ENCODE peak calls at places on chromosomes 2 and 18, in ten cellular contexts. C, F, K, A, T, L, I, N, Y and W are unnamed samples.

GRCh38 chr18:59874166-59874565 is 25.6 kb upstream of the PMAIP1 start:
- DNase-seq in C (no peak), T (no peak), N (peak), Y (peak), K (peak), F (peak), I (no peak), A (peak), L (peak), W (no peak)

GRCh38 chr2:47208852-47209606 is 53.9 kb upstream of the STPG4 start:
- DNase-seq in I (no peak), Y (peak), F (peak), N (peak), C (no peak), A (peak), L (no peak), K (no peak), T (no peak), W (no peak)

GRCh38 chr18:38961880-38962279 is 1396.3 kb upstream of the CELF4 start:
- DNase-seq in C (no peak), I (no peak), T (no peak), N (no peak), F (no peak), K (no peak), A (no peak), L (no peak), Y (no peak), W (no peak)

GRCh38 chr2:54097124-54097523 is 18.3 kb upstream of the ACYP2 start:
- DNase-seq in L (no peak), Y (no peak), I (no peak), K (no peak), A (no peak), C (no peak), N (no peak), F (no peak), T (no peak), W (no peak)

GRCh38 chr2:168340931-168341330 is 93.5 kb upstream of the STK39 start:
- DNase-seq in T (no peak), A (peak), L (no peak), Y (no peak), C (no peak), N (no peak), F (no peak), I (no peak), K (peak), W (no peak)

GRCh38 chr2:100730290-100730868 is 89.6 kb upstream of the NPAS2 start:
- DNase-seq in K (peak), A (peak), I (no peak), Y (peak), T (no peak), N (peak), L (peak), C (peak), F (peak), W (peak)

GRCh38 chr18:75131455-75132000 is 77.4 kb downstream of the PTGR3 start:
- DNase-seq in I (no peak), K (no peak), N (no peak), T (no peak), A (no peak), C (no peak), F (no peak), Y (no peak), L (no peak), W (no peak)

GRCh38 chr2:138175066-138175465 is 210.8 kb downstream of the HNMT start:
- DNase-seq in I (no peak), F (no peak), L (no peak), N (no peak), C (no peak), A (no peak), Y (no peak), T (no peak), K (no peak), W (no peak)

GRCh38 chr18:34493566-34494358 is 216.3 kb upstream of the DTNA start:
- DNase-seq in T (no peak), Y (peak), L (peak), A (no peak), N (peak), K (no peak), C (peak), F (peak), I (no peak), W (no peak)

GRCh38 chr2:162197095-162197825 is 45.2 kb upstream of the GCG start:
- DNase-seq in C (no peak), Y (peak), K (peak), A (peak), T (no peak), F (peak), I (no peak), N (peak), L (no peak), W (no peak)

GRCh38 chr18:55588001-55588875 is at the start of gene TCF4:
- DNase-seq in N (peak), C (peak), K (peak), T (peak), L (peak), A (peak), I (no peak), Y (peak), F (peak), W (no peak)

GRCh38 chr2:204842731-204843490 is 297.6 kb downstream of the PARD3B start:
- DNase-seq in A (peak), L (peak), T (peak), N (peak), I (no peak), K (peak), F (peak), Y (peak), C (no peak), W (no peak)

GRCh38 chr18:22169011-22169888 is at the start of gene GATA6:
- DNase-seq in L (peak), C (peak), F (peak), I (peak), A (peak), K (peak), Y (peak), N (peak), T (peak), W (no peak)

GRCh38 chr2:28674062-28674712 is 77.4 kb upstream of the PPP1CB start:
- DNase-seq in L (no peak), N (peak), K (peak), Y (no peak), F (no peak), A (peak), T (no peak), C (no peak), I (no peak), W (no peak)

GRCh38 chr2:143717053-143717452 is 587.8 kb downstream of the ARHGAP15 start:
- DNase-seq in T (peak), L (no peak), Y (no peak), K (peak), I (no peak), N (no peak), C (no peak), F (no peak), A (no peak), W (no peak)

GRCh38 chr2:222813177-222813843 is 47.5 kb upstream of the ACSL3 start:
- DNase-seq in C (no peak), F (peak), A (no peak), T (no peak), L (no peak), N (peak), Y (peak), K (peak), I (no peak), W (peak)

GRCh38 chr18:65620076-65620696 is 130.6 kb upstream of the CDH7 start:
- DNase-seq in C (no peak), N (no peak), L (no peak), K (no peak), A (no peak), T (no peak), Y (no peak), I (no peak), F (no peak), W (no peak)

GRCh38 chr2:240781471-240782220 is 38.4 kb downstream of the KIF1A start:
- DNase-seq in K (no peak), Y (no peak), I (no peak), F (no peak), C (no peak), N (no peak), A (no peak), T (peak), L (no peak), W (no peak)

GRCh38 chr18:61824733-61825363 is 68.0 kb downstream of the RNF152 start:
- DNase-seq in F (peak), N (no peak), I (no peak), T (no peak), C (no peak), Y (peak), K (peak), A (no peak), L (no peak), W (no peak)

GRCh38 chr2:153391131-153391530 is 87.4 kb downstream of the RPRM start:
- DNase-seq in C (no peak), I (no peak), A (no peak), Y (no peak), K (no peak), L (no peak), F (no peak), T (no peak), N (peak), W (no peak)

GRCh38 chr2:42117923-42118758 is 51.0 kb upstream of the EML4 start:
- DNase-seq in K (peak), C (no peak), T (no peak), N (peak), Y (peak), L (peak), F (peak), A (peak), I (no peak), W (no peak)

GRCh38 chr2:228731517-228731916 is 539.6 kb downstream of the PID1 start:
- DNase-seq in N (peak), L (no peak), A (peak), K (peak), Y (peak), T (no peak), C (no peak), F (peak), I (peak), W (no peak)

GRCh38 chr2:141888987-141889555 is 241.7 kb downstream of the LRP1B start:
- DNase-seq in C (no peak), I (no peak), L (no peak), N (no peak), T (no peak), K (no peak), A (no peak), F (no peak), Y (no peak), W (no peak)

GRCh38 chr2:96924775-96925747 is 55.2 kb upstream of the SEMA4C start:
- DNase-seq in T (no peak), L (no peak), I (no peak), K (no peak), C (no peak), N (no peak), Y (no peak), F (no peak), A (no peak), W (no peak)

GRCh38 chr2:231621051-231621879 is 28.6 kb downstream of the TEX44 start:
- DNase-seq in I (no peak), C (peak), N (peak), L (no peak), F (peak), Y (no peak), T (peak), A (no peak), K (no peak), W (no peak)

GRCh38 chr2:216294305-216294704 is 78.0 kb downstream of the MARCHF4 start:
- DNase-seq in N (no peak), F (peak), L (no peak), A (no peak), I (no peak), Y (peak), T (no peak), C (no peak), K (no peak), W (no peak)

GRCh38 chr2:120914839-120915521 is 179.3 kb downstream of the GLI2 start:
- DNase-seq in I (peak), F (peak), K (peak), T (peak), N (peak), A (peak), Y (peak), C (peak), L (peak), W (no peak)

GRCh38 chr2:200987137-200987536 is 23.7 kb upstream of the ORC2 start:
- DNase-seq in F (no peak), I (no peak), T (no peak), L (no peak), Y (no peak), A (no peak), K (no peak), N (no peak), C (no peak), W (no peak)

GRCh38 chr2:135840601-135841000 is 3.6 kb upstream of the LCT start:
- DNase-seq in Y (no peak), C (no peak), T (no peak), I (no peak), K (peak), N (no peak), L (peak), F (no peak), A (peak), W (no peak)

GRCh38 chr2:226813148-226813701 is 13.6 kb upstream of the IRS1 start:
- DNase-seq in F (peak), Y (no peak), T (no peak), K (peak), A (peak), N (peak), L (no peak), C (no peak), I (no peak), W (no peak)

GRCh38 chr18:74397572-74397971 is 59.5 kb downstream of the DIPK1C start:
- DNase-seq in L (no peak), K (no peak), N (no peak), I (no peak), A (no peak), Y (no peak), F (no peak), C (no peak), T (no peak), W (no peak)

GRCh38 chr2:113720167-113720566 is 36.3 kb downstream of the SLC35F5 start:
- DNase-seq in L (peak), K (peak), A (peak), C (no peak), I (no peak), T (no peak), N (peak), F (peak), Y (peak), W (no peak)

DNA sequence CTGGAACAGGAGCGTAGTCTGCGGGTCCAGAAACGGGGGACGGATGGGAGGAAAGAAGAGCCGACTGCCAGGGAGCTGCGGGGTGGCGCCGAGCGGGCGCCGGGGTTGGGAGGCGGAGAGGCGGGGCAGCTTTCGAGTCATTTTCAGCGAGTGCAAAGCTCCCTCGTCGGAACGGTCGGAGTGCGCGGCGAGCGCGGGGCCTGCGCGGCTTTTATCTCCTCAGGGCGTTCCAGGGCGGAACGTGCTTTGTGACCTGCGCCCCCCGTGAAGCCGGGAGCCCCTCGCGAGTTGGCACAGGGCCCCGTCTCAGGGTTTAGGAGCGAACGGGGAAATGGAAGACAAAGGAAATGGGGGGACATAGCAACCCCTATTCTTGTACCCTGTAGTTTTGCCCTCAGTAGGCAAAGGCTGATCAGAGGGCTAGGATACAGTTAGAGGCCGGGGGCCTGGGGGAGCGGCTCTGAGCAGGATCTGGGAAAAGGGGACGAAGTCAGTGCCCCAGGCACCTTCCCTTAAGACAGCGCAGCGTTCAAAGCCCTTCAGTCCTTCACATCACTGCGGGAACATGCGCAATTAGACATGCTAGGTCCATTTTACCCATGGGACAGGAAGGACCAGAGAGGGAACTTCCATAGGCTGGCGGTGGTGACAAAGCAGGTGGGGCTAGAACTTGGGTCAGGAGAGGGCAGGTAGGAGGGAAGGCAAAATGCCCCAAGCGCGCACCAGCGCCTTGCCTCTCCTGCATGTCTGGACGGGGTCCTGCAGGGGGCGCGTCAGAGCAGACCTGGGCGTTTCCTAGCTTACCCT is 60.1 kb upstream of the IL1RL1 start:
- DNase-seq in A (peak), C (peak), T (no peak), L (peak), N (no peak), F (peak), K (peak), I (no peak), Y (peak), W (no peak)
- TF ChIP-seq CTCF in A (peak), C (peak), T (no peak), L (peak), N (no peak), F (peak), K (peak), I (peak), Y (peak), W (peak)

DNA sequence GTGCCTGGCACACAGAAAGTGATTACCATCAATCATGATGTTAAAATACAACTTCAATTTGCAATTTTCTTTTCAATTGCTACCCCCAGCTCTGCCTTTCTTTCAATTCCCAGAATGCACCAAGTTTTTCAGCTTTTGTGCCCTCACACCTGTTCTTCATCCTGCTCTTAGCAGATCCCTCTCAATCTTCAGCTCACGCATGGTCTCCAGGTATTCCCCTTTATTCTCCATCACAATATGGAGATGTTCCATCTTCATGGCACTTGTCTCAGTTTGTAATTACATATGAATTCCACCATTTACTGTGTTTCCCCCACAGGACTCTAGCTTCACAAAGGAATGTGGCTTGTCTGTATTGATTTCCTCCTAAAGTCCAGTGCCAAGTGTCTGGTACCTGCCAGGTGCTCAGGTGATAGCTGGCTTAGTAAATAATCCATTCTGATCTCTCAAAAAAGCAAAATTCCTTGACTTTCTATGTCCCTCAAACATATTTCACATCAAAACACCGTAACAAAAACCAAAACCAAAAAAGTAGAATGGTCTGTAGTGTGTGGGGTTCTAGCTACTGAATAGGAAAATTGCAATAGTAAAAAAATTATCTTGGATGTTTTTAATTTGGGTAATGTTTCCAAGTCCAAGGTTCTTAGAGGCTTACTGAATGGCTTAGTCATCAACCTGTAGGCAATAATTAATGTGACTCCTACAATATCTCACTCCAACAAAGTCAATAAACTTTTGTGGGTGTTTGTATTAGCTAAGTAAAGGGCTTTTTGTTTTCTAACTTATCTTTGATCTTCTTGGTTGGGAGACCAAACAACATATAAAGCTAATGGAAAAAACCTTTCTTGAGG is 2.9 kb upstream of the INSIG2 start:
- DNase-seq in Y (peak), T (no peak), L (no peak), A (no peak), I (no peak), K (no peak), N (peak), C (no peak), F (peak), W (no peak)
- H3K4me3 ChIP-seq in Y (no peak), T (no peak), L (no peak), A (no peak), I (no peak), K (no peak), N (no peak), C (no peak), F (no peak), W (no peak)

GRCh38 chr18:23779696-23780303 is 90.5 kb downstream of the LAMA3 start:
- DNase-seq in F (peak), A (no peak), N (peak), T (no peak), I (no peak), C (no peak), Y (peak), K (peak), L (no peak), W (no peak)
- TF ChIP-seq CTCF in F (no peak), A (no peak), N (peak), T (no peak), I (no peak), C (no peak), Y (no peak), K (no peak), L (no peak), W (peak)

GRCh38 chr2:7022956-7023467 is 105.8 kb downstream of the RNF144A start:
- DNase-seq in F (no peak), L (no peak), I (no peak), C (no peak), N (no peak), K (peak), A (no peak), T (no peak), Y (no peak), W (no peak)
- H3K4me3 ChIP-seq in F (no peak), L (no peak), I (no peak), C (no peak), N (no peak), K (no peak), A (no peak), T (no peak), Y (no peak), W (no peak)

GRCh38 chr18:2466978-2467377 is 104.3 kb downstream of the METTL4 start:
- DNase-seq in N (peak), L (no peak), C (no peak), T (no peak), F (peak), I (no peak), A (no peak), Y (no peak), K (no peak), W (no peak)

DNA sequence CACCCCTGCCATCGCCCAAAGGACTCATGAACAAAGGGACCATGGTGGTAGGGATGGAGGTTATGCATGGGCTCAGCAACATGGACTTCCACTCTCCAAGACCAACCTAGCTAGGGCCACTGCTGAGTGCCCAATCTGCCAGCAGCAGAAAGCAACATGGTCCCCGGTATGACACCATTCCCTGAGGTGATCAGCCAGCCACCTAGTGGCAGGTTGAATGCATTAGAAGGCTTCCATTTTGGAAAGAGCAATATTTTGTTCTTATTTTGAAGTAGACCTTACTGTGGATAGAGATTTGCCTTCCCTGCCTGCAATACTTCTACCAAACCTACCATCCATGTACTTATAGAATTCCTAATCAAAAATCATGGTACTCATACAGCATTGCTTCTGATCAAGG is 99.8 kb downstream of the METTL4 start:
- DNase-seq in F (peak), I (no peak), L (no peak), N (peak), A (no peak), C (no peak), Y (no peak), K (no peak), T (no peak), W (no peak)
- TF ChIP-seq CTCF in F (peak), I (no peak), L (peak), N (peak), A (no peak), C (no peak), Y (no peak), K (peak), T (no peak), W (peak)